ENCODE peak calls at places on chromosomes 13 and 19, in ten cellular contexts. D, F, E, Z, P, X, U, Y, S and A are unnamed samples.

GRCh38 chr19:38653028-38653571 is 5.7 kb downstream of the ACTN4 start:
- DNase-seq in D (no peak), F (no peak), E (no peak), Z (no peak), P (no peak), X (no peak), U (no peak), Y (peak), S (no peak), A (peak)

GRCh38 chr19:35207391-35207871 is 21.1 kb downstream of the FAM187B start:
- DNase-seq in D (no peak), F (no peak), E (no peak), Z (no peak), P (no peak), X (no peak), U (no peak), Y (no peak), S (no peak), A (no peak)

GRCh38 chr19:28537079-28537478 is 675.9 kb downstream of the UQCRFS1 start:
- DNase-seq in D (no peak), F (no peak), E (no peak), Z (no peak), P (no peak), X (no peak), U (no peak), Y (no peak), S (no peak), A (no peak)

GRCh38 chr13:41408061-41408460 is 49.3 kb upstream of the RGCC start:
- DNase-seq in D (no peak), F (no peak), E (no peak), Z (no peak), P (no peak), X (no peak), U (no peak), Y (no peak), S (no peak), A (no peak)

GRCh38 chr19:1672038-1672768 is 19.8 kb upstream of the TCF3 start:
- DNase-seq in D (no peak), F (no peak), E (peak), Z (peak), P (no peak), X (peak), U (peak), Y (peak), S (no peak), A (no peak)

GRCh38 chr13:30375436-30375835 is 46.9 kb upstream of the UBE2L5 start:
- DNase-seq in D (no peak), F (no peak), E (no peak), Z (no peak), P (no peak), X (no peak), U (peak), Y (no peak), S (no peak), A (peak)

GRCh38 chr19:11446652-11447301 is 11.3 kb downstream of the PRKCSH start:
- DNase-seq in D (no peak), F (no peak), E (no peak), Z (peak), P (no peak), X (peak), U (peak), Y (no peak), S (peak), A (peak)

GRCh38 chr13:46359731-46360130 is 27.3 kb downstream of the RUBCNL start:
- DNase-seq in D (no peak), F (no peak), E (peak), Z (no peak), P (no peak), X (no peak), U (no peak), Y (peak), S (no peak), A (peak)